ENCODE peak calls at places on chromosomes 11 and 22, in five cellular contexts. One of them, this sample, is unnamed.

GRCh38 chr22:24146190-24146616 is 35.1 kb upstream of the SUSD2 start:
- DNase-seq in K562: peak
- DNase-seq in transverse colon: peak
- DNase-seq in ascending aorta: no peak
- DNase-seq in HCT116: no peak
- DNase-seq in this sample: peak

GRCh38 chr22:40973144-40973543 is 22.0 kb downstream of the RBX1 start:
- DNase-seq in ascending aorta: no peak
- DNase-seq in HCT116: no peak
- DNase-seq in transverse colon: no peak
- DNase-seq in K562: no peak
- DNase-seq in this sample: no peak

GRCh38 chr22:26318975-26319374 is 110.1 kb upstream of the ASPHD2 start:
- DNase-seq in K562: peak
- DNase-seq in transverse colon: no peak
- DNase-seq in HCT116: no peak
- DNase-seq in ascending aorta: no peak
- DNase-seq in this sample: no peak

GRCh38 chr11:132886335-132886734 is 646.0 kb downstream of the OPCML start:
- DNase-seq in ascending aorta: no peak
- DNase-seq in K562: no peak
- DNase-seq in HCT116: no peak
- DNase-seq in transverse colon: no peak
- DNase-seq in this sample: no peak

GRCh38 chr11:60782393-60783140 is 2.6 kb upstream of the MS4A10 start:
- DNase-seq in transverse colon: no peak
- DNase-seq in K562: no peak
- DNase-seq in ascending aorta: no peak
- DNase-seq in HCT116: no peak
- DNase-seq in this sample: no peak

GRCh38 chr22:38300197-38300945 is 16.9 kb downstream of the CSNK1E start:
- DNase-seq in ascending aorta: no peak
- DNase-seq in transverse colon: no peak
- DNase-seq in HCT116: no peak
- DNase-seq in K562: no peak
- DNase-seq in this sample: no peak

GRCh38 chr11:45083544-45084087 is 62.8 kb upstream of the PRDM11 start:
- DNase-seq in transverse colon: no peak
- DNase-seq in HCT116: no peak
- DNase-seq in K562: peak
- DNase-seq in ascending aorta: no peak
- DNase-seq in this sample: no peak

GRCh38 chr11:4637662-4638047 is 378 bp downstream of the OR51D1 start:
- DNase-seq in transverse colon: no peak
- DNase-seq in ascending aorta: no peak
- DNase-seq in HCT116: no peak
- DNase-seq in K562: no peak
- DNase-seq in this sample: no peak

GRCh38 chr22:24146791-24147353 is 34.4 kb upstream of the SUSD2 start:
- DNase-seq in K562: no peak
- DNase-seq in transverse colon: peak
- DNase-seq in ascending aorta: no peak
- DNase-seq in HCT116: no peak
- DNase-seq in this sample: no peak

GRCh38 chr11:93662177-93662575 is 694 bp downstream of the CEP295 start:
- DNase-seq in ascending aorta: no peak
- DNase-seq in K562: peak
- DNase-seq in transverse colon: no peak
- DNase-seq in HCT116: no peak
- DNase-seq in this sample: no peak

GRCh38 chr22:39820266-39820665 is 73.3 kb downstream of the ENTHD1 start:
- DNase-seq in K562: peak
- DNase-seq in ascending aorta: no peak
- DNase-seq in HCT116: peak
- DNase-seq in transverse colon: no peak
- DNase-seq in this sample: no peak

GRCh38 chr11:96384156-96384555 is 5.6 kb downstream of the CCDC82 start:
- DNase-seq in transverse colon: no peak
- DNase-seq in ascending aorta: no peak
- DNase-seq in HCT116: no peak
- DNase-seq in K562: no peak
- DNase-seq in this sample: no peak

DNA sequence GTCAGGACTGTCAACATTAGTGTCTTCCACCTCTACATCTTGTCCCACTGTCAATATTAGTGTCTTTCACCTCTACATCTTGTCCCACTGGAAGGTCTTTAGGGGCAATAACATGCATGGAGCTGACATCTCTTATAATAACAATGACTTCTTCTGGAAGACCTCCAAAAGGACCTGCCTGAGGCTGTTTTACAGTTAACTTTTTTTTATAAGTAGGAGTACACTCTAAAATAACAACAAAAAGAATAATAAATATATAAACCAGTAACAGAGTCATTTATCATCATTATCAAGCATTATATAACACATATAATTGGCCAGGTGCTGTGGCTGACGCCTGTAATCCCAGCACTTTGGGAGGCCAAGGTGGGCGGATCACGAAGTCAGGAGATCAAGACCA is 57.5 kb downstream of the PAK1 start:
- DNase-seq in K562: no peak
- DNase-seq in ascending aorta: no peak
- DNase-seq in transverse colon: no peak
- DNase-seq in HCT116: no peak
- DNase-seq in this sample: no peak
- H3K27ac ChIP-seq in K562: no peak
- H3K27ac ChIP-seq in ascending aorta: no peak
- H3K27ac ChIP-seq in transverse colon: no peak
- H3K27ac ChIP-seq in HCT116: no peak
- H3K27ac ChIP-seq in this sample: no peak

GRCh38 chr11:57430946-57431345 is 4.0 kb upstream of the SLC43A3 start:
- DNase-seq in ascending aorta: no peak
- DNase-seq in HCT116: no peak
- DNase-seq in K562: peak
- DNase-seq in transverse colon: no peak
- DNase-seq in this sample: no peak
- TF ChIP-seq CTCF in ascending aorta: no peak
- TF ChIP-seq CTCF in HCT116: no peak
- TF ChIP-seq CTCF in K562: peak
- TF ChIP-seq CTCF in transverse colon: no peak
- TF ChIP-seq CTCF in this sample: no peak

DNA sequence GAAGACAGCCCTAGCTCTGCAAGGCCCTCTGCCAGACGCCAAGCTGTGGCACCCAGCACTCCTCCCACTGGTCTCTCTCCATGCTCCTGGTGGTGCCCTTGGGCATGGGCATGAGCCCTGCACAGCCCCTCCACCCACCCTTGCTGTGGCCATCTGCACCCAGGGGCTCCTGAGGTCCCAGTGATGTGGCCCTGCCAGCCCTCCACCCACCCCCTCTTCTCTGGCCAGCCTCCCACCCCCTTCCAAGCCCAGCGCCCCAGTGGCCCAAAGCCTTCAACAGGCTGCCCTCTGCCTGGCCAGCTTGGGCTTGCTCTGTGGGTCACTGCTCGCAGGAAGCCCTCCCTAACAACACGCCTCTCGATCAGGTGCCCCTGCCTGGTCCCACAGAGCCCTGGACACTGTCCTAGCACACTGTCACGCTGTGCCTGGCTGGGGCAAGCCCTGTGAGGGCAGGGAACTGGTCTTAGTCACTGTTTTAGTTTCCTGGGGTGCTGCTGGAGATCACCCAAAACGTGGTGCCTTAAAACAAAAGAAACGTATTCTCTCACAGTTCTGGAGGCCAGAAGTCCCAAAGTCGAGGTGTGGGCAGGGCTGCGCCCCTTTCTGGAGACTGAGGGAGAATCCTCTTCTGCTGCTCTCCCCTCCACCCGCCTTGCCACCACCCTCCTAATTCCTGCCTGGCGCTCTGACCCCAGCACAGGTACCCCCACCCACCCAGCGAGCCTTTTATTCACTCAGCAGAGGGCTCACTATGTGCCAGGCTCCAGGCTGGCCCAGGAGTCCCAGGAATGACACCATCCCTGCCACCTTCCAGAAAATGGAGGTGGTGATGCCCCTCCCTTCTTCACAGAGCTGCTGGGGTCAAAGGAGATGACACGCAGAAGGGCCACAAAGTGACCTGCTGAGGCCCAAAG is 14.7 kb downstream of the SULT4A1 start:
- DNase-seq in ascending aorta: no peak
- DNase-seq in K562: no peak
- DNase-seq in HCT116: no peak
- DNase-seq in transverse colon: no peak
- DNase-seq in this sample: no peak
- H3K27ac ChIP-seq in ascending aorta: no peak
- H3K27ac ChIP-seq in K562: no peak
- H3K27ac ChIP-seq in HCT116: no peak
- H3K27ac ChIP-seq in transverse colon: no peak
- H3K27ac ChIP-seq in this sample: no peak

GRCh38 chr11:5983443-5983842 is 3.3 kb downstream of the OR52L1 start:
- DNase-seq in HCT116: no peak
- DNase-seq in transverse colon: no peak
- DNase-seq in ascending aorta: no peak
- DNase-seq in K562: no peak
- DNase-seq in this sample: no peak
- TF ChIP-seq CTCF in HCT116: peak
- TF ChIP-seq CTCF in transverse colon: no peak
- TF ChIP-seq CTCF in ascending aorta: no peak
- TF ChIP-seq CTCF in K562: no peak
- TF ChIP-seq CTCF in this sample: no peak

GRCh38 chr11:65432686-65433582 is 10.3 kb downstream of the NEAT1 start:
- DNase-seq in HCT116: no peak
- DNase-seq in ascending aorta: no peak
- DNase-seq in K562: peak
- DNase-seq in transverse colon: peak
- DNase-seq in this sample: no peak
- H3K27ac ChIP-seq in HCT116: no peak
- H3K27ac ChIP-seq in ascending aorta: peak
- H3K27ac ChIP-seq in K562: no peak
- H3K27ac ChIP-seq in transverse colon: peak
- H3K27ac ChIP-seq in this sample: no peak

DNA sequence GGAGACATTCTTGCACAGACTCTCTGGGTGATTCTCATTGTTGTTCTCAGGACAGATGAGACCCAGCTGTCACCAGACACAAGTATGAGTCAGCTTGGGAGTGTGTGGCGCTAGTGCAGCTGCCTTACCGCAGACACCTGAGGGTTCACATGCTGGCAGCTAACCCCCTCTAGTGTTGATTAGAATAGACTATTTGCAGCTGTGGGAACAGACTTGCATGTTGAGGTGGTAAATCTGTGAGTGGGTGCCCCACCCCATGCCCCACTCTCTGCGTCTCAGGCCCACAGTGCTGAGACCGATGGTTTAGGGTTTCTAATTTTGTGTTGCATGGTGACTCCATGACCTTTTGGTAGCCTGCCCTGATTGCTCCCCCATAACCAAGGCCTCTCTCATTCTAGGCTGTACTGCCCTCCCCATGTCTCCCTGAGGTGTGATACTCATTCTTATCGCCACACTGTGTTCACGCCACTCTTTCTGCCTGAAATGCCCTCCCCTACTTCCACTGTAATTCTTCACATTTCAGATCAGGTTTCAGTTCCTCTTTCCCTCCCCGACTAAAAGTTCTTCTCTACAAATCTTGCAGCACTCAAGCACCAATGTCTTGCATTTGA is 73.7 kb upstream of the KIRREL3 start:
- DNase-seq in HCT116: no peak
- DNase-seq in K562: peak
- DNase-seq in ascending aorta: no peak
- DNase-seq in transverse colon: peak
- DNase-seq in this sample: no peak
- TF ChIP-seq CTCF in HCT116: no peak
- TF ChIP-seq CTCF in K562: peak
- TF ChIP-seq CTCF in ascending aorta: no peak
- TF ChIP-seq CTCF in transverse colon: peak
- TF ChIP-seq CTCF in this sample: no peak